ENCODE peak calls at places on chromosomes 13 and 19, in seven cellular contexts. N is IMR-90, M is neuronal stem cell, J is H9, K is trophoblast cell, B is mesenchymal stem cell, X is mesendoderm. U is an unnamed sample.

GRCh38 chr13:20016649-20017364 is 58.3 kb downstream of the ZMYM2 start:
- DNase-seq in X (peak), K (no peak), J (peak), B (no peak), M (no peak), N (no peak), U (no peak)

GRCh38 chr19:13864513-13865242 is 12.3 kb upstream of the NANOS3 start:
- DNase-seq in N (no peak), M (no peak), K (no peak), X (no peak), B (no peak), J (no peak), U (no peak)

GRCh38 chr13:71912524-71912923 is 45.5 kb upstream of the DACH1 start:
- DNase-seq in J (no peak), M (no peak), K (no peak), B (peak), X (no peak), N (peak), U (no peak)

GRCh38 chr13:30408319-30409101 is 13.8 kb upstream of the UBE2L5 start:
- DNase-seq in N (peak), J (peak), K (peak), M (peak), B (peak), X (peak), U (peak)

GRCh38 chr19:17281391-17282304 is at the start of gene ANKLE1:
- DNase-seq in X (no peak), N (no peak), M (no peak), B (no peak), J (peak), K (no peak), U (no peak)

GRCh38 chr13:111411186-111411858 is 90.9 kb downstream of the TEX29 start:
- DNase-seq in K (no peak), J (no peak), B (no peak), N (no peak), M (no peak), X (no peak), U (no peak)

GRCh38 chr19:18520848-18521691 is 800 bp downstream of the ELL start:
- DNase-seq in X (peak), J (peak), K (peak), N (no peak), B (peak), M (peak), U (no peak)

GRCh38 chr13:110006304-110006703 is 219.9 kb upstream of the IRS2 start:
- DNase-seq in K (peak), B (no peak), X (no peak), M (no peak), N (peak), J (no peak), U (no peak)

GRCh38 chr19:5905072-5905778 is 553 bp downstream of the VMAC start:
- DNase-seq in X (no peak), M (no peak), N (no peak), K (no peak), B (no peak), J (no peak), U (no peak)

GRCh38 chr19:51751655-51752054 is at the start of gene FPR1:
- DNase-seq in B (no peak), K (peak), M (no peak), N (no peak), J (no peak), X (no peak), U (no peak)

GRCh38 chr13:42762251-42762650 is 19.1 kb upstream of the FAM216B start:
- DNase-seq in K (peak), X (peak), M (no peak), B (peak), J (no peak), N (peak), U (no peak)

GRCh38 chr13:43785681-43786471 is 896 bp downstream of the ENOX1 start:
- DNase-seq in J (peak), B (peak), N (peak), K (peak), X (peak), M (peak), U (peak)

GRCh38 chr13:87792878-87793277 is 121.7 kb downstream of the SLITRK5 start:
- DNase-seq in X (peak), J (peak), K (no peak), N (no peak), B (no peak), M (no peak), U (peak)

GRCh38 chr19:51598159-51598915 is 27.3 kb downstream of the ZNF175 start:
- DNase-seq in M (no peak), K (no peak), N (no peak), X (no peak), B (no peak), J (no peak), U (no peak)

GRCh38 chr19:20969498-20969897 is 46.4 kb downstream of the ZNF85 start:
- DNase-seq in K (peak), X (no peak), J (no peak), M (no peak), N (no peak), B (no peak), U (no peak)

GRCh38 chr13:97946951-97947588 is 6.4 kb upstream of the IPO5 start:
- DNase-seq in X (no peak), K (peak), N (peak), J (no peak), B (peak), M (no peak), U (no peak)

GRCh38 chr13:67299072-67299635 is 69.0 kb upstream of the PCDH9 start:
- DNase-seq in M (no peak), X (no peak), J (no peak), B (peak), N (peak), K (no peak), U (no peak)

GRCh38 chr19:49851456-49852259 is 699 bp downstream of the PTOV1 start:
- DNase-seq in J (peak), X (peak), K (peak), B (no peak), M (no peak), N (no peak), U (no peak)

GRCh38 chr19:46133777-46134231 is 9.3 kb upstream of the IGFL3 start:
- DNase-seq in B (no peak), N (no peak), K (peak), M (no peak), X (peak), J (peak), U (no peak)

GRCh38 chr19:50210425-50210824 is 7.0 kb downstream of the MYH14 start:
- DNase-seq in X (no peak), K (no peak), J (no peak), N (no peak), B (no peak), M (no peak), U (no peak)

GRCh38 chr19:55157064-55157908 is at the start of gene TNNI3:
- DNase-seq in K (no peak), M (no peak), X (no peak), B (no peak), J (no peak), N (no peak), U (no peak)

GRCh38 chr13:99955747-99956472 is 15.7 kb downstream of the ZIC5 start:
- DNase-seq in N (peak), B (no peak), M (no peak), J (peak), K (no peak), X (peak), U (no peak)

GRCh38 chr19:55086730-55087541 is 11.3 kb downstream of the EPS8L1 start:
- DNase-seq in J (peak), M (peak), B (peak), N (peak), K (peak), X (peak), U (peak)

DNA sequence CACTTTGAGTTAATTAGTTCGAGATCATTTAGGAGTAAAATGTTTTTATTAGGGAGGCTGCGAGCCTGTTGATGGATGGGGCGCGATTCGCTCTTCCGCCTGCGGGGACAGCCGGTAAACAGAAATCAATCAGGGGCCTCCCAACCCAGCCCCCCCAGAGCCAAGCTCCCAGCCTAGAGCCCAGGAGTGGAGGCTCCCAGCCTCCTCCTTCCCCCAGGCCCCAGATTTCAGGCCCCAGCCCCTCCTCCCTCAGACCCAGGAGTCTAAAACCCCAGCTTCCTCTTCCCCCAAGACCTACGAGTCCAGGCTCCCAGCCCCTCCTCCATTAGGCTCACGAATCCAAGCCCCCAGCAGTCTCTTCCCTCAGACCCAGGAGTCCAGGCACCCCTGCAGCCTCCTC is 9.7 kb upstream of the ERFL start:
- DNase-seq in N (no peak), K (no peak), M (no peak), J (no peak), B (no peak), X (no peak), U (no peak)
- H3K23ac ChIP-seq in N (no peak), K (no peak), M (no peak), J (no peak), B (no peak), X (no peak), U (no peak)

GRCh38 chr19:35225951-35226350 is 2.6 kb downstream of the FAM187B start:
- DNase-seq in N (no peak), X (no peak), K (no peak), M (no peak), B (no peak), J (no peak), U (no peak)

GRCh38 chr19:35222373-35223005 is 6.0 kb downstream of the FAM187B start:
- DNase-seq in B (no peak), X (no peak), J (no peak), M (no peak), N (no peak), K (no peak), U (no peak)

GRCh38 chr19:35224681-35225604 is 3.6 kb downstream of the FAM187B start:
- DNase-seq in K (no peak), J (peak), M (no peak), B (no peak), X (no peak), N (no peak), U (peak)

GRCh38 chr19:35223084-35223790 is 5.3 kb downstream of the FAM187B start:
- DNase-seq in M (no peak), X (no peak), N (no peak), K (no peak), B (no peak), J (no peak), U (no peak)

DNA sequence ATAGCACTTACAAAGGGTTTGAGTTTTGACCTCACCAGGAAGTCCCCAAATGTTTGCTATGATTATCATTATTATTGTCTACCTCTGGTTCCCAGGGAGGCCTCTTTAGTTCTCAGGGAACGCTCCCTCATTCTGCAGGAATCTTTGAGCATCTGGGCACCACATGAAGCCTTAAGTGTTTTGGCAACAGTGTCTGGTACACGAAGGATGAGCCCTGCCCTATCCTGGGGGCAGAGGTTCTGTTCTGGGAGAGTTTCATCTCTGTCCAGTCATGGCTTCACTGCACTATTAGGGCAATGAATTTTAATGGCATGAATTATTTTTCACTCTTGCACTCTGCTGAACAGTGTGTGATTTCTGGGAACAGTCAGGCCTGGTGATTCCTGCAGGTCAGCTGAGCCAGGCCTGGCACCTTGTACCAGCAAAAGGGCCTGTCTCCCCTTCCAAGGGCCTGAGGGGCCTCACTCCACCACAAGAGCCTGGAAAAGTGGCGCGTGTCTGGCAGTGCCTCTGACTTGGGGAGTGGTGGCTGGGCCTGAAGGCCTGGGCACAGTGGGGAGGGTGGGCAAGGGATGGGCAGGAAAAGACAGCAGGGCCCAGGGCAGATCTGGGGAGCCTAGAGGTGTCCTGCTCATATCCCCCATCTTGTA is 4.6 kb downstream of the FAM187B start:
- DNase-seq in K (no peak), B (no peak), M (no peak), J (no peak), N (no peak), X (no peak), U (no peak)
- H3K23ac ChIP-seq in K (no peak), B (no peak), M (peak), J (no peak), N (no peak), X (no peak), U (no peak)

GRCh38 chr13:61756031-61756430 is 340.4 kb upstream of the PCDH20 start:
- DNase-seq in K (no peak), M (no peak), X (no peak), J (no peak), N (no peak), B (no peak), U (no peak)

GRCh38 chr13:61751039-61751438 is 335.4 kb upstream of the PCDH20 start:
- DNase-seq in B (no peak), N (no peak), M (no peak), J (no peak), K (no peak), X (no peak), U (no peak)
- H3K23ac ChIP-seq in B (no peak), N (no peak), M (no peak), J (no peak), K (no peak), X (no peak), U (no peak)

DNA sequence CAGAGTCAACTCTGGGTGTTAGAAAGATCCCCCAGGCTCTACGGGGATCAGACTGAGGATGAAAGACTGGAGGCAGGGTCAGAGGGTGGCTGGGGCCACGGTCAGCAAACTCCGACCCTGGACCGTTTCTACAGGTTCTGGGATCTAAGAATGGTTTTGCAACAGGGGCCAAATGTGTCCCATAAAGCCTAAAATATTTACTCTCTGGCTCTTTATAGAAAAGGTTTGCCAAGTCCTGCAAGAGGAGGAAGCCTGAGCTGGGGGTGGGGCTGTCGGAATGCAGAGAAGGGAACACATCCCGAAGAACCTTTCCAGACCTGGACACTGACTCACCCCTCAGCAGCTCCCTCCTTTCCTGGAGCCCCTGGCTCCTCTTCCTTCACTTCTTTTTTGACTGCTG is 20.7 kb downstream of the LIG1 start:
- DNase-seq in N (no peak), J (no peak), X (no peak), K (no peak), M (no peak), B (no peak), U (no peak)
- H3K23ac ChIP-seq in N (no peak), J (no peak), X (no peak), K (no peak), M (no peak), B (no peak), U (no peak)

DNA sequence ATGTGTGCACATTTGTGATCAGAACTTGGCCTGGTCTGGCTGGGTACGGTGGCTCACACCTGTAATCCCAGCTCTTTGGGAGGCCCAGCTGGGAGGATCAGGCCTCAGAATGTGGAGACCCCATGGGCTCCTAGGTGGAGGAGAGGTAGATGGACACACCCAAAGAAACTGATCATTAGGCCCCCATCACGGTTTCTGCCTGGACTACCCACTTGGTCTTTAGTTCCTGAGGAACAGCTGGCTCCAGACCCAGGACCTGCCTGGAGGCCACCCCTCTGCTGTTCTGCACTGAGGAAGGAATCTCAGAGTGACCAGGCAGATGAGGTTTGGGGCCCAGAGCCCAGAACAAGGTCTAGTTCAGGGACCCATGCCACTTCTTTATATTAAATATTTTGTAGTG is 1.5 kb downstream of the CBLC start:
- DNase-seq in X (no peak), J (no peak), M (no peak), B (no peak), K (no peak), N (no peak), U (no peak)
- H3K23ac ChIP-seq in X (no peak), J (no peak), M (no peak), B (no peak), K (no peak), N (no peak), U (no peak)

GRCh38 chr13:41697578-41697977 is 240.2 kb downstream of the RGCC start:
- DNase-seq in K (no peak), X (peak), N (no peak), J (peak), M (no peak), B (no peak), U (peak)

GRCh38 chr13:41706189-41706588 is 248.8 kb downstream of the RGCC start:
- DNase-seq in K (no peak), X (no peak), B (no peak), N (no peak), M (no peak), J (no peak), U (no peak)

GRCh38 chr13:41699759-41700158 is 242.4 kb downstream of the RGCC start:
- DNase-seq in N (no peak), J (no peak), X (no peak), B (no peak), K (no peak), M (no peak), U (no peak)

GRCh38 chr13:41696163-41697003 is 239.0 kb downstream of the RGCC start:
- DNase-seq in B (peak), M (no peak), J (no peak), N (peak), K (peak), X (peak), U (no peak)

GRCh38 chr13:41700790-41701310 is 243.5 kb downstream of the RGCC start:
- DNase-seq in N (peak), B (peak), M (no peak), J (no peak), X (no peak), K (no peak), U (no peak)
- H3K23ac ChIP-seq in N (no peak), B (no peak), M (no peak), J (no peak), X (no peak), K (no peak), U (no peak)

GRCh38 chr19:33514885-33515485 is 6.6 kb downstream of the PEPD start:
- DNase-seq in K (peak), N (peak), B (peak), X (no peak), J (no peak), M (no peak), U (no peak)

GRCh38 chr19:33518541-33518940 is 3.0 kb downstream of the PEPD start:
- DNase-seq in M (no peak), N (no peak), X (no peak), J (no peak), B (no peak), K (no peak), U (no peak)

GRCh38 chr19:33517922-33518321 is 3.7 kb downstream of the PEPD start:
- DNase-seq in M (no peak), J (no peak), X (no peak), N (no peak), K (no peak), B (no peak), U (no peak)

GRCh38 chr19:33513424-33513823 is 8.2 kb downstream of the PEPD start:
- DNase-seq in M (no peak), J (no peak), N (no peak), B (no peak), K (no peak), X (no peak), U (no peak)

DNA sequence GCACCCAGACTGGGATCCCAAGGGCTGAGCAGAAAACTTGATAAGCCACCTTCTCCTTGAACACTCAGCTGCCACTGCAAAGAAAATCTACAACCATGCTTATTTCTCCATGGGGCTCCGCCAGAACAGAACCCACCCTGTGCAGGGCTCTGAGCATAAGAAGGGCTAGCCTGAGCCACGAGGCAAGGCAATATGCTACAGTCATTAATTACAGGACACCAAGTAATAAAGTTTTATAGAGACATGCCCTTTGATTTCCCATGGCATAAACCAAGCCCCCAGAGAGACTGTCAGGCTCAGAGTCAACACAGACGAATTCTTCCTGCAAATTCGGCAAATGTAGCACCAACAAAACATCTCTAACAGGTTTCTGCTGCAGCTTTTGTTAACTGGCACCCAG is 5.7 kb downstream of the PEPD start:
- DNase-seq in N (no peak), K (no peak), B (no peak), J (no peak), X (no peak), M (no peak), U (no peak)
- H3K23ac ChIP-seq in N (no peak), K (no peak), B (no peak), J (no peak), X (no peak), M (no peak), U (no peak)

GRCh38 chr19:45090598-45090997 is 2.4 kb upstream of the PPP1R37 start:
- DNase-seq in B (no peak), J (no peak), N (no peak), K (no peak), X (no peak), M (no peak), U (no peak)

GRCh38 chr19:45092747-45093678 is at the start of gene PPP1R37:
- DNase-seq in B (peak), K (peak), N (peak), M (peak), J (peak), X (peak), U (peak)

GRCh38 chr19:45087531-45087930 is 5.4 kb upstream of the PPP1R37 start:
- DNase-seq in M (no peak), N (no peak), J (no peak), K (no peak), B (no peak), X (no peak), U (no peak)

GRCh38 chr19:45091031-45091918 is 1.7 kb upstream of the PPP1R37 start:
- DNase-seq in X (peak), B (peak), K (peak), M (peak), J (peak), N (peak), U (peak)

GRCh38 chr19:45090034-45090433 is 2.9 kb upstream of the PPP1R37 start:
- DNase-seq in M (no peak), X (peak), J (peak), N (no peak), B (no peak), K (peak), U (no peak)
- H3K23ac ChIP-seq in M (no peak), X (no peak), J (no peak), N (no peak), B (no peak), K (no peak), U (no peak)

GRCh38 chr13:35367586-35367985 is 108.9 kb downstream of the MAB21L1 start:
- DNase-seq in M (no peak), B (no peak), J (no peak), X (no peak), K (no peak), N (no peak), U (no peak)

DNA sequence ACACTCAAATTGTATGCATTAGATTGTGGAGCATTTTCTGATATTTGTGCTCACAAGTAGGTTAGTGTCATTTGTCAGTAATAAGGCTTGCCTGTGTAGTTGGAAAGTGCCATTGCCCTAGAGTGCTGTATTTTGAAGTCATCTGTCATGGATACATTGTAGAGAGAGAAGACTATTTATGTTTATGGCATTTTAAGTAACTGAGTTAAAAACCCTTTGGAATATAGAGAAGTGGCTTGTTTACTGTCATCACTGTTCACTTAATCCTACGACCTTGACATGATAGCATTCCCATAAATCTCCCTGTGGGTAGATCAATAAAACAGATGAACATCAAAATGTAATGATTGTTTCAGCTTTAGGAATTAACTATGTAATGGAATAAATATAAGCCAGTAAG is 110.6 kb downstream of the MAB21L1 start:
- DNase-seq in B (no peak), N (no peak), M (no peak), K (no peak), J (no peak), X (no peak), U (no peak)
- H3K23ac ChIP-seq in B (no peak), N (no peak), M (no peak), K (no peak), J (no peak), X (no peak), U (no peak)